ENCODE peak calls at places on chromosomes 13 and 19, in five cellular contexts. One of them, this sample, is unnamed.

GRCh38 chr19:33864311-33864850 is 67.7 kb downstream of the KCTD15 start:
- DNase-seq in lower lobe of right lung: no peak
- DNase-seq in upper lobe of right lung: no peak
- DNase-seq in foreskin fibroblast: no peak
- DNase-seq in fibroblast of mammary gland: no peak
- DNase-seq in this sample: no peak

GRCh38 chr13:40319699-40320586 is 346.5 kb downstream of the FOXO1 start:
- DNase-seq in lower lobe of right lung: no peak
- DNase-seq in upper lobe of right lung: no peak
- DNase-seq in foreskin fibroblast: no peak
- DNase-seq in fibroblast of mammary gland: no peak
- DNase-seq in this sample: no peak

GRCh38 chr13:61084983-61085382 is 330.7 kb downstream of the PCDH20 start:
- DNase-seq in lower lobe of right lung: no peak
- DNase-seq in upper lobe of right lung: no peak
- DNase-seq in foreskin fibroblast: no peak
- DNase-seq in fibroblast of mammary gland: peak
- DNase-seq in this sample: peak

GRCh38 chr13:77176350-77176749 is 149.4 kb upstream of the FBXL3 start:
- DNase-seq in lower lobe of right lung: no peak
- DNase-seq in upper lobe of right lung: no peak
- DNase-seq in foreskin fibroblast: peak
- DNase-seq in fibroblast of mammary gland: peak
- DNase-seq in this sample: peak

GRCh38 chr19:12838182-12838890 is at the start of gene MAST1:
- DNase-seq in lower lobe of right lung: peak
- DNase-seq in upper lobe of right lung: peak
- DNase-seq in foreskin fibroblast: no peak
- DNase-seq in fibroblast of mammary gland: no peak
- DNase-seq in this sample: no peak

GRCh38 chr19:2507109-2507508 is 31.2 kb downstream of the GADD45B start:
- DNase-seq in lower lobe of right lung: no peak
- DNase-seq in upper lobe of right lung: no peak
- DNase-seq in foreskin fibroblast: peak
- DNase-seq in fibroblast of mammary gland: peak
- DNase-seq in this sample: peak

GRCh38 chr13:51997641-51998330 is 13.5 kb downstream of the ATP7B start:
- DNase-seq in lower lobe of right lung: no peak
- DNase-seq in upper lobe of right lung: no peak
- DNase-seq in foreskin fibroblast: no peak
- DNase-seq in fibroblast of mammary gland: no peak
- DNase-seq in this sample: no peak

GRCh38 chr19:46845959-46846459 is 4.6 kb downstream of the AP2S1 start:
- DNase-seq in lower lobe of right lung: no peak
- DNase-seq in upper lobe of right lung: no peak
- DNase-seq in foreskin fibroblast: no peak
- DNase-seq in fibroblast of mammary gland: no peak
- DNase-seq in this sample: no peak

GRCh38 chr13:25874907-25875306 is 176.9 kb downstream of the SHISA2 start:
- DNase-seq in lower lobe of right lung: no peak
- DNase-seq in upper lobe of right lung: no peak
- DNase-seq in foreskin fibroblast: no peak
- DNase-seq in fibroblast of mammary gland: no peak
- DNase-seq in this sample: no peak

GRCh38 chr13:69683921-69684663 is 423.5 kb upstream of the ATXN8OS start:
- DNase-seq in lower lobe of right lung: no peak
- DNase-seq in upper lobe of right lung: no peak
- DNase-seq in foreskin fibroblast: no peak
- DNase-seq in fibroblast of mammary gland: no peak
- DNase-seq in this sample: no peak

GRCh38 chr13:35995136-35995535 is 136.0 kb downstream of the DCLK1 start:
- DNase-seq in lower lobe of right lung: no peak
- DNase-seq in upper lobe of right lung: no peak
- DNase-seq in foreskin fibroblast: no peak
- DNase-seq in fibroblast of mammary gland: peak
- DNase-seq in this sample: peak

GRCh38 chr13:23505007-23505406 is 65.2 kb upstream of the TNFRSF19 start:
- DNase-seq in lower lobe of right lung: no peak
- DNase-seq in upper lobe of right lung: no peak
- DNase-seq in foreskin fibroblast: peak
- DNase-seq in fibroblast of mammary gland: peak
- DNase-seq in this sample: peak

GRCh38 chr13:50085063-50085462 is 69.8 kb downstream of the KCNRG start:
- DNase-seq in lower lobe of right lung: no peak
- DNase-seq in upper lobe of right lung: no peak
- DNase-seq in foreskin fibroblast: no peak
- DNase-seq in fibroblast of mammary gland: peak
- DNase-seq in this sample: no peak

GRCh38 chr19:55255618-55256423 is 3.0 kb downstream of the PPP6R1 start:
- DNase-seq in lower lobe of right lung: no peak
- DNase-seq in upper lobe of right lung: no peak
- DNase-seq in foreskin fibroblast: no peak
- DNase-seq in fibroblast of mammary gland: peak
- DNase-seq in this sample: peak

GRCh38 chr19:34731964-34732363 is 2.1 kb upstream of the ZNF181 start:
- DNase-seq in lower lobe of right lung: no peak
- DNase-seq in upper lobe of right lung: no peak
- DNase-seq in foreskin fibroblast: no peak
- DNase-seq in fibroblast of mammary gland: no peak
- DNase-seq in this sample: no peak

GRCh38 chr13:107099661-107100060 is 531.7 kb upstream of the ARGLU1 start:
- DNase-seq in lower lobe of right lung: no peak
- DNase-seq in upper lobe of right lung: no peak
- DNase-seq in foreskin fibroblast: peak
- DNase-seq in fibroblast of mammary gland: peak
- DNase-seq in this sample: peak

GRCh38 chr13:23845309-23845708 is 43.9 kb downstream of the MIPEP start:
- DNase-seq in lower lobe of right lung: no peak
- DNase-seq in upper lobe of right lung: no peak
- DNase-seq in foreskin fibroblast: no peak
- DNase-seq in fibroblast of mammary gland: no peak
- DNase-seq in this sample: no peak

GRCh38 chr19:38726284-38726673 is 18.0 kb downstream of the CAPN12 start:
- DNase-seq in lower lobe of right lung: no peak
- DNase-seq in upper lobe of right lung: no peak
- DNase-seq in foreskin fibroblast: no peak
- DNase-seq in fibroblast of mammary gland: no peak
- DNase-seq in this sample: no peak

DNA sequence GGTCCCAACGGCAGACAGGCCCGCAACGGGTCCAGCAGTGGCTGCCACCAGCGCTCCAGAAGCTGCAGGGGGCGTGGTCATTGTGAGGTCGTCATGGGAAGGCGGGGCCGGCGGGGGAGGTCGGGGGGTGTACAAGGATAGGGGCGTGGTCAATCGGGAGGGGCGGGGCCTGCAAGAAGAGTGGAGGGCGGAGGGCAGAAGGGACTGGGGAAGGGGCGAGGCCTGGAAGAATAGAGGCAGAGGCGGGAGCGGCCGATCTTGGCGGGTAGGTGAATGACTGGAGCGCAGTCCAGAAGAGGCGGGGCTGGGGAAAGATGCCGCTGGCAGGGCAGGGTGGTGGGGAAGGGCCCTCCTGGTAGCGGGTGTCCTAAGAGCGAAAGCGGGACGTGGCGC is 4.3 kb downstream of the FUZ start:
- DNase-seq in lower lobe of right lung: peak
- DNase-seq in upper lobe of right lung: peak
- DNase-seq in foreskin fibroblast: peak
- DNase-seq in fibroblast of mammary gland: peak
- DNase-seq in this sample: peak
- H3K4me3 ChIP-seq in lower lobe of right lung: peak
- H3K4me3 ChIP-seq in upper lobe of right lung: peak
- H3K4me3 ChIP-seq in foreskin fibroblast: peak
- H3K4me3 ChIP-seq in fibroblast of mammary gland: peak
- H3K4me3 ChIP-seq in this sample: peak

DNA sequence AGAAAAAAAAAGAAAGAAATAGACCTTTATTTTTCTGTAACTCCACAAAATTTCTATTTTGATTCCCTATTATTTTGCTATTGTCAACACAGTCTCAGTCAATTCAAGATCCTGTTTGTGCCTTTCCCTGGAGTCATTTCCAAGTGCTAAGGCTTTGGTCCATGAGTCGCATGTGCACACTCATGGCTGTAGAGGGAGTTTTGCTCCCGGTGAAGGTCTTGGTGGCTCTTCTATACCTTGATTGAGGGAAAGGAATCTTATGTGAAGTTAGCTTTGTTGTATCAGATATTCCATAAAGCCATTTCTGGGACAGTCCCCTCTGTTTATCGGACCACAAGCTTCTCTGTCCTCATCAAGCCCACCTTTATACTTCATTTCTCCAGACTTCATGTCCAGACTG is 58.7 kb upstream of the ALOX5AP start:
- DNase-seq in lower lobe of right lung: no peak
- DNase-seq in upper lobe of right lung: no peak
- DNase-seq in foreskin fibroblast: no peak
- DNase-seq in fibroblast of mammary gland: peak
- DNase-seq in this sample: peak
- TF ChIP-seq CTCF in lower lobe of right lung: no peak
- TF ChIP-seq CTCF in upper lobe of right lung: no peak
- TF ChIP-seq CTCF in foreskin fibroblast: peak
- TF ChIP-seq CTCF in fibroblast of mammary gland: peak
- TF ChIP-seq CTCF in this sample: peak

GRCh38 chr19:11633223-11633622 is 35.9 kb downstream of the ZNF627 start:
- DNase-seq in lower lobe of right lung: no peak
- DNase-seq in upper lobe of right lung: no peak
- DNase-seq in foreskin fibroblast: no peak
- DNase-seq in fibroblast of mammary gland: no peak
- DNase-seq in this sample: no peak

GRCh38 chr19:11641241-11641640 is 44.0 kb downstream of the ZNF627 start:
- DNase-seq in lower lobe of right lung: no peak
- DNase-seq in upper lobe of right lung: no peak
- DNase-seq in foreskin fibroblast: no peak
- DNase-seq in fibroblast of mammary gland: no peak
- DNase-seq in this sample: no peak

GRCh38 chr19:11639602-11640471 is 42.6 kb downstream of the ZNF627 start:
- DNase-seq in lower lobe of right lung: peak
- DNase-seq in upper lobe of right lung: peak
- DNase-seq in foreskin fibroblast: peak
- DNase-seq in fibroblast of mammary gland: peak
- DNase-seq in this sample: peak

GRCh38 chr19:11642902-11643301 is 45.6 kb downstream of the ZNF627 start:
- DNase-seq in lower lobe of right lung: no peak
- DNase-seq in upper lobe of right lung: no peak
- DNase-seq in foreskin fibroblast: no peak
- DNase-seq in fibroblast of mammary gland: no peak
- DNase-seq in this sample: no peak

GRCh38 chr19:11639245-11639601 is 41.9 kb downstream of the ZNF627 start:
- DNase-seq in lower lobe of right lung: no peak
- DNase-seq in upper lobe of right lung: no peak
- DNase-seq in foreskin fibroblast: no peak
- DNase-seq in fibroblast of mammary gland: no peak
- DNase-seq in this sample: no peak
- H3K4me3 ChIP-seq in lower lobe of right lung: peak
- H3K4me3 ChIP-seq in upper lobe of right lung: peak
- H3K4me3 ChIP-seq in foreskin fibroblast: no peak
- H3K4me3 ChIP-seq in fibroblast of mammary gland: no peak
- H3K4me3 ChIP-seq in this sample: no peak

DNA sequence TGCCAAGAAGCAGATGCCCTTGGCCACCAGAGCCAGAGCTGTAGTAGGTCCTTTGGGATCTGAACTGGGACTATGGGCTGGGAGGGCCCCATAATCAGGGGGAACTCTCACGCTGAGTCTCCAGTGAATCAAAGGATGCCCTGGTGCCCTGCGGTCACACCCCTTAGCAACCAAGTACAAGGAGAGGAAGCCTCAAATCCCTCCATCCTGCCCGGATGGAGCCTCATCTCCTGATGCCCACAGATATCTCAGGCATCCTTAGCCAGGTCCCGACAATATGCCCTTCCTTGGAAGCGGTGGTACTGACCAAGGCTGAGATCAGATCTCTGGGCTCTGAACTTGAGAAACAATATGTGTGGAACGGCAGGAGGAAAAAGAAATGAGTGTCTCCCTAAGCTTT is 1.7 kb downstream of the PLEKHA4 start:
- DNase-seq in lower lobe of right lung: no peak
- DNase-seq in upper lobe of right lung: no peak
- DNase-seq in foreskin fibroblast: no peak
- DNase-seq in fibroblast of mammary gland: no peak
- DNase-seq in this sample: peak
- TF ChIP-seq CTCF in lower lobe of right lung: no peak
- TF ChIP-seq CTCF in upper lobe of right lung: no peak
- TF ChIP-seq CTCF in foreskin fibroblast: no peak
- TF ChIP-seq CTCF in fibroblast of mammary gland: no peak
- TF ChIP-seq CTCF in this sample: no peak

DNA sequence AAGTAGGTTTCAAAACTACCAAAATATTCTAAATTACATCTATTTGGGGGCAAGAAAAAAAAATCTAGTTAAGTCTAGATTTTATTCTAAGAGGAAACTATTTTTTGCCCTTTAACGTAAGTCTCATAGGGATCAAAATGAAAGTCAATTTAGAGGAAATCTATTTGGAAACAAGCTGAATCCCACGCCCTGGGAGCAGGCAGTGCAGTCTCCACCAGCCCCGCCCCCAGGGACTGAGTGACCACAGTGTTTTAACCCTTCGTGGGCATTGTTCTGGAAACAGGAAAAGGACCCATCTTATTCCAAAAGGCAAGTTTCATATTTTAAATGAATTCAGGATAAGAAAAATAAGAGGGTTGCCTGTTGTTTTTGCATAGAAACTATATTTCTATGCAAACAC is 209.7 kb downstream of the SPRY2 start:
- DNase-seq in lower lobe of right lung: peak
- DNase-seq in upper lobe of right lung: peak
- DNase-seq in foreskin fibroblast: peak
- DNase-seq in fibroblast of mammary gland: peak
- DNase-seq in this sample: peak
- H3K4me3 ChIP-seq in lower lobe of right lung: peak
- H3K4me3 ChIP-seq in upper lobe of right lung: peak
- H3K4me3 ChIP-seq in foreskin fibroblast: peak
- H3K4me3 ChIP-seq in fibroblast of mammary gland: peak
- H3K4me3 ChIP-seq in this sample: peak

This sample was measured in AG10803.